ENCODE peak calls at places on chromosomes 4 and X, in six cellular contexts. U, P, X, R, Y and L are unnamed samples.

GRCh38 chrX:130916636-130917422 is 13.8 kb upstream of the ENOX2 start:
- DNase-seq in U (peak), Y (peak), P (peak), R (peak), X (peak), L (peak)

GRCh38 chrX:21493226-21493850 is 119.1 kb downstream of the CNKSR2 start:
- DNase-seq in Y (no peak), U (no peak), R (no peak), X (no peak), P (no peak), L (no peak)

GRCh38 chr4:145496292-145496691 is 14.6 kb downstream of the SMAD1 start:
- DNase-seq in X (no peak), R (no peak), Y (no peak), P (no peak), U (no peak), L (no peak)

GRCh38 chrX:1609311-1609710 is 5.5 kb upstream of the ASMT start:
- DNase-seq in U (no peak), P (no peak), Y (no peak), X (no peak), R (no peak), L (no peak)

GRCh38 chr4:3226944-3227343 is 22.0 kb upstream of the MSANTD1 start:
- DNase-seq in U (no peak), X (no peak), Y (no peak), R (no peak), P (no peak), L (no peak)

GRCh38 chr4:138334346-138335016 is 92.3 kb upstream of the SLC7A11 start:
- DNase-seq in X (peak), U (no peak), R (no peak), Y (no peak), P (no peak), L (no peak)

GRCh38 chr4:185792384-185793146 is 19.4 kb downstream of the SORBS2 start:
- DNase-seq in X (no peak), P (no peak), Y (peak), U (no peak), R (no peak), L (no peak)

GRCh38 chrX:101062171-101062570 is 10.3 kb upstream of the TRMT2B start:
- DNase-seq in U (no peak), R (no peak), X (no peak), Y (no peak), P (no peak), L (no peak)

GRCh38 chr4:153418581-153418980 is 47.6 kb upstream of the TMEM131L start:
- DNase-seq in Y (no peak), P (no peak), U (no peak), R (no peak), X (no peak), L (no peak)

GRCh38 chrX:9160698-9161329 is 126.9 kb upstream of the FAM9B start:
- DNase-seq in X (no peak), U (no peak), R (no peak), Y (no peak), P (no peak), L (no peak)

GRCh38 chr4:181030961-181031360 is 1212.2 kb upstream of the TENM3 start:
- DNase-seq in Y (no peak), X (no peak), R (no peak), U (no peak), P (no peak), L (no peak)

GRCh38 chr4:64882311-64883086 is 473.2 kb upstream of the TECRL start:
- DNase-seq in P (no peak), X (no peak), U (no peak), R (no peak), Y (no peak), L (no peak)

GRCh38 chrX:38172596-38172995 is 48.1 kb downstream of the SRPX start:
- DNase-seq in X (no peak), Y (no peak), U (no peak), P (no peak), R (no peak), L (no peak)

GRCh38 chr4:64718091-64718490 is 308.8 kb upstream of the TECRL start:
- DNase-seq in Y (no peak), R (no peak), X (no peak), P (no peak), U (no peak), L (no peak)

GRCh38 chr4:187059031-187059430 is 335.4 kb upstream of the FAT1 start:
- DNase-seq in X (no peak), R (no peak), U (no peak), P (no peak), Y (no peak), L (no peak)

GRCh38 chrX:114924423-114924822 is 93.0 kb downstream of the IL13RA2 start:
- DNase-seq in Y (no peak), U (no peak), X (no peak), P (no peak), R (no peak), L (no peak)

GRCh38 chr4:143549924-143550323 is 36.4 kb downstream of the SMARCA5 start:
- DNase-seq in U (no peak), P (no peak), Y (no peak), X (no peak), R (no peak), L (no peak)